ENCODE peak calls at places on chromosomes 3 and 15, in seven cellular contexts. O is neural progenitor cell, A is GM23248, S is MM.1S, V is SK-N-SH, N is GM23338, I is PC-3. U is an unnamed sample. For H3F3A, the result is how much of the 10 kb centered on the place peaks cover.

GRCh38 chr15:74787251-74788041 is 5.6 kb downstream of the CSK start:
- DNase-seq in O (peak), A (peak), S (peak), V (peak), N (peak), I (no peak), U (peak)

GRCh38 chr3:142724682-142725351 is 983 bp downstream of the TRPC1 start:
- DNase-seq in O (peak), A (peak), S (no peak), V (peak), N (peak), I (peak), U (no peak)

GRCh38 chr3:10223676-10224639 is 24.3 kb upstream of the TATDN2 start:
- DNase-seq in O (no peak), A (peak), S (peak), V (no peak), N (no peak), I (no peak), U (no peak)

GRCh38 chr15:25410649-25411048 is 28.2 kb downstream of the UBE3A start:
- DNase-seq in O (no peak), A (no peak), S (no peak), V (no peak), N (no peak), I (no peak), U (no peak)

GRCh38 chr3:115784739-115785571 is 161.6 kb downstream of the GAP43 start:
- DNase-seq in O (no peak), A (peak), S (no peak), V (peak), N (no peak), I (peak), U (no peak)

GRCh38 chr3:58044656-58045055 is 36.4 kb downstream of the FLNB start:
- DNase-seq in O (no peak), A (peak), S (no peak), V (no peak), N (no peak), I (no peak), U (no peak)

GRCh38 chr3:192892981-192893827 is 24.5 kb downstream of the MB21D2 start:
- DNase-seq in O (peak), A (peak), S (peak), V (no peak), N (peak), I (peak), U (peak)

GRCh38 chr3:115512565-115513410 is 110.5 kb upstream of the GAP43 start:
- DNase-seq in O (peak), A (peak), S (no peak), V (peak), N (peak), I (no peak), U (no peak)

GRCh38 chr3:13111173-13111873 is 38.1 kb upstream of the IQSEC1 start:
- DNase-seq in O (no peak), A (no peak), S (peak), V (no peak), N (no peak), I (peak), U (peak)

GRCh38 chr3:99549918-99550603 is 88.3 kb upstream of the COL8A1 start:
- DNase-seq in O (no peak), A (peak), S (no peak), V (no peak), N (no peak), I (no peak), U (no peak)

GRCh38 chr3:19093084-19093483 is 55.2 kb upstream of the KCNH8 start:
- DNase-seq in O (no peak), A (no peak), S (no peak), V (no peak), N (no peak), I (no peak), U (no peak)

GRCh38 chr3:69499899-69500316 is 114.0 kb upstream of the FRMD4B start:
- DNase-seq in O (no peak), A (no peak), S (no peak), V (no peak), N (no peak), I (no peak), U (no peak)

GRCh38 chr15:89880727-89881126 is 13.1 kb downstream of the AP3S2 start:
- DNase-seq in O (no peak), A (no peak), S (no peak), V (no peak), N (no peak), I (no peak), U (peak)

GRCh38 chr3:198097048-198097447 is 137.0 kb downstream of the LMLN start:
- DNase-seq in O (no peak), A (no peak), S (peak), V (no peak), N (no peak), I (no peak), U (no peak)

GRCh38 chr3:162632672-162633071 is 1136.1 kb downstream of the OTOL1 start:
- DNase-seq in O (no peak), A (peak), S (no peak), V (no peak), N (no peak), I (peak), U (no peak)

GRCh38 chr15:98609144-98609852 is 39.0 kb upstream of the IGF1R start:
- DNase-seq in O (peak), A (peak), S (no peak), V (no peak), N (peak), I (peak), U (peak)

GRCh38 chr3:10008588-10009344 is 17.5 kb upstream of the FANCD2 start:
- DNase-seq in O (peak), A (peak), S (peak), V (peak), N (peak), I (peak), U (no peak)

GRCh38 chr3:153070153-153070868 is 91.7 kb upstream of the RAP2B start:
- DNase-seq in O (no peak), A (peak), S (peak), V (no peak), N (no peak), I (peak), U (no peak)

GRCh38 chr15:79322945-79323344 is 12.0 kb downstream of the TMED3 start:
- DNase-seq in O (no peak), A (no peak), S (no peak), V (no peak), N (no peak), I (no peak), U (no peak)

GRCh38 chr15:29825205-29825604 is 2.9 kb upstream of the TJP1 start:
- DNase-seq in O (no peak), A (no peak), S (peak), V (no peak), N (no peak), I (peak), U (no peak)

GRCh38 chr15:80803580-80804525 is 24.7 kb downstream of the CEMIP start:
- DNase-seq in O (no peak), A (peak), S (no peak), V (no peak), N (no peak), I (no peak), U (no peak)

GRCh38 chr15:45469429-45469828 is 53.1 kb downstream of the SLC30A4 start:
- DNase-seq in O (no peak), A (no peak), S (no peak), V (no peak), N (peak), I (no peak), U (no peak)

GRCh38 chr3:12768579-12769527 is 9.8 kb upstream of the TMEM40 start:
- DNase-seq in O (no peak), A (no peak), S (no peak), V (no peak), N (peak), I (no peak), U (no peak)

GRCh38 chr3:71067977-71068376 is 515.6 kb downstream of the FOXP1 start:
- DNase-seq in O (no peak), A (no peak), S (peak), V (no peak), N (no peak), I (no peak), U (no peak)

GRCh38 chr15:59396660-59397059 is 24.0 kb upstream of the MYO1E start:
- DNase-seq in O (no peak), A (no peak), S (no peak), V (no peak), N (no peak), I (no peak), U (no peak)

GRCh38 chr15:59394166-59394661 is 21.5 kb upstream of the MYO1E start:
- DNase-seq in O (no peak), A (peak), S (no peak), V (no peak), N (no peak), I (no peak), U (no peak)

GRCh38 chr15:59398220-59398619 is 25.5 kb upstream of the MYO1E start:
- DNase-seq in O (no peak), A (no peak), S (no peak), V (no peak), N (no peak), I (no peak), U (no peak)

GRCh38 chr15:59399465-59400102 is 26.9 kb upstream of the MYO1E start:
- DNase-seq in O (no peak), A (no peak), S (no peak), V (no peak), N (no peak), I (no peak), U (no peak)

DNA sequence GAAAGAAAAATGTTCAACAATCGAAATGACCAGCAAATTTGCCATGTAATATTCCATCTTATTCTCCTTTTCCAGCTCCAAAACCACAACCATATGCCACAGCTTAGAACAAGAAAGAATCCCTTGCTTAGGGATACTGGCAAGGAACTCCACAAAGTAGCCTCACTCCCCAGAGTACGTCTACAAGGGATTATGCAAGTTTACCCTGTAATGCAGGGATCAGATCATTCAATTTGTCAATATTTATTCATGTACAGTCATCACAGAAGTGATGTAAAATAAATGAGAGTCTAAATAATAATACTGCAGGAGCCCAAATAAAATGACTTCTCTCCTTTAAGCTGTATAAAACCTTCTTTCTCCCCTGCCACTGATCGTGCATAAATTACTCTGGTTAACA is 23.5 kb upstream of the MYO1E start:
- DNase-seq in O (no peak), A (no peak), S (no peak), V (no peak), N (no peak), I (peak), U (no peak)
- H3F3A ChIP-seq in O (under half), A (under half), S (under half), V (under half), N (under half), I (under half), U (under half)

DNA sequence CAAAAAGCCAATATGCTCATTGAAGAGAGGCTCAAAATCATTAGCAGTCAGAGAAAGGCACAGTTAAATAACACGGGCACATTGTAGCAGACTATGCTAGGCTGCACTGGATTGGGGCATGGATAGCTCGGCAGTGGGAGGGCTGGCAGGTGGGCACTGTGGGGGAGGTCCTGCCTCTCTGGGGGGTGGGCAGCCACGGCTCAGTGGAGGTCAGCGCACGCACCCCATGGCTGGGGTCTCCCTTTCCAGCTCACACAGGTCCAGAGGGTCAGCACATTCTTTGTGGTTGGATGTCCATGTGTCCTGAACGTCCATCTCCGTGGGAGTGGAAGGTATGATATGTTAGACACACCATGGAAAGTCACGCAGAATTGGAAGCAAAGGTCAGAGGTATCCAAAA is 18.4 kb upstream of the MGLL start:
- DNase-seq in O (no peak), A (no peak), S (no peak), V (no peak), N (no peak), I (no peak), U (no peak)
- H3F3A ChIP-seq in O (under half), A (under half), S (under half), V (under half), N (under half), I (under half), U (under half)

DNA sequence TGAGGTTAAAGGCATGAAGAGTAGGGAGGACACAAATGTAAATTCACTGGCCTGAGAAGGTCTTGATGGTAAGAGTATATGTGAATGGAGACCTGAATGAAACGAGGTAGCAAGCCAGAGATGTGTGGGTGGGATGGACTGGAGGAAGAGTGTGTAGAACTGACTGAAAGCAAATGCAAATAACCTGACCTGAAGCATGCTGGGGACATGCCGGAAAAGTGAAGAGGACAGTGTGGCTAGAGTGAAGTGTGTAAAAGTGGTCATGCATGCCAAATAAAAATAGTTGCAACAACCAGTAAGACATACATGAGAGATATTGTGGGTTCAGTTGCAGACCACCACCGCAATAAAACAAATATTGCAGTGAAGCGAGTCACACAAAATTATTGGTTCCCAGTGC is 82.3 kb downstream of the LPP start:
- DNase-seq in O (no peak), A (no peak), S (no peak), V (no peak), N (no peak), I (peak), U (no peak)
- H3F3A ChIP-seq in O (under half), A (under half), S (under half), V (under half), N (under half), I (under half), U (under half)

GRCh38 chr3:14688525-14688924 is 13.6 kb downstream of the C3orf20 start:
- DNase-seq in O (no peak), A (no peak), S (peak), V (no peak), N (no peak), I (no peak), U (no peak)
- H3F3A ChIP-seq in O (under half), A (under half), S (under half), V (under half), N (under half), I (under half), U (under half)